ENCODE peak calls at places on chromosomes 3 and 15, in six cellular contexts. L is activated CD4-positive, CD25-positive, alpha-beta regulatory T cell; C is iPS-NIHi11; Q is stimulated activated CD8-positive, alpha-beta memory T cell treated with anti-CD3 and anti-CD28 coated beads, Interleukin-7, amount 100 ng/mL, for 24 hours; K is mucosa of gallbladder; N is NCI-H2029. A is an unnamed sample.

GRCh38 chr3:193554790-193555189 is at the start of gene ATP13A4:
- DNase-seq in L (no peak), C (peak; percentile 27), Q (no peak), K (peak; percentile 85), N (peak; percentile 23), A (no peak)

GRCh38 chr3:46668116-46668515 is 25.4 kb downstream of the ALS2CL start:
- DNase-seq in L (no peak), C (no peak), Q (no peak), K (no peak), N (no peak), A (no peak)

GRCh38 chr15:44595656-44596510 is 58.9 kb downstream of the EIF3J start:
- DNase-seq in L (no peak), C (no peak), Q (no peak), K (no peak), N (no peak), A (no peak)

GRCh38 chr3:15180042-15180611 is 25.9 kb upstream of the CAPN7 start:
- DNase-seq in L (no peak), C (no peak), Q (no peak), K (no peak), N (no peak), A (no peak)

GRCh38 chr3:61420136-61420759 is 141.1 kb upstream of the PTPRG start:
- DNase-seq in L (no peak), C (no peak), Q (no peak), K (no peak), N (no peak), A (no peak)

GRCh38 chr3:140629351-140630137 is 48.3 kb upstream of the TRIM42 start:
- DNase-seq in L (no peak), C (no peak), Q (no peak), K (no peak), N (no peak), A (no peak)

GRCh38 chr3:14988988-14989394 is 41.6 kb downstream of the NR2C2 start:
- DNase-seq in L (no peak), C (peak; percentile 53), Q (peak; percentile 4), K (no peak), N (peak; percentile 75), A (peak; percentile 48)

GRCh38 chr15:91018178-91018577 is 4.2 kb downstream of the VPS33B start:
- DNase-seq in L (no peak), C (no peak), Q (no peak), K (no peak), N (no peak), A (no peak)

GRCh38 chr3:141057436-141057835 is 6.3 kb downstream of the SPSB4 start:
- DNase-seq in L (no peak), C (no peak), Q (no peak), K (no peak), N (no peak), A (no peak)

GRCh38 chr3:110526732-110527727 is 544.6 kb upstream of the NECTIN3 start:
- DNase-seq in L (no peak), C (peak; percentile 19), Q (no peak), K (no peak), N (no peak), A (no peak)

GRCh38 chr3:148697311-148698189 is at the start of gene AGTR1:
- DNase-seq in L (no peak), C (peak; percentile 71), Q (no peak), K (peak; percentile 22), N (no peak), A (peak; percentile 73)

GRCh38 chr15:51198701-51199253 is 104.1 kb upstream of the TNFAIP8L3 start:
- DNase-seq in L (no peak), C (no peak), Q (no peak), K (no peak), N (no peak), A (no peak)

GRCh38 chr3:196390116-196390515 is 42.1 kb downstream of the UBXN7 start:
- DNase-seq in L (no peak), C (no peak), Q (no peak), K (no peak), N (no peak), A (no peak)

GRCh38 chr3:13709706-13710105 is 160.8 kb downstream of the FBLN2 start:
- DNase-seq in L (no peak), C (no peak), Q (no peak), K (no peak), N (no peak), A (no peak)

GRCh38 chr15:32993285-32993684 is 201.2 kb downstream of the FMN1 start:
- DNase-seq in L (no peak), C (no peak), Q (no peak), K (no peak), N (no peak), A (peak; percentile 7)

GRCh38 chr3:14536055-14536815 is 3.9 kb downstream of the GRIP2 start:
- DNase-seq in L (no peak), C (no peak), Q (no peak), K (no peak), N (no peak), A (no peak)

GRCh38 chr3:143751643-143752178 is 96.6 kb downstream of the SLC9A9 start:
- DNase-seq in L (peak; percentile 1), C (no peak), Q (peak; percentile 2), K (no peak), N (no peak), A (no peak)

GRCh38 chr15:99326235-99326634 is 75.0 kb downstream of the LRRC28 start:
- DNase-seq in L (no peak), C (no peak), Q (no peak), K (peak; percentile 18), N (no peak), A (no peak)

GRCh38 chr15:65082303-65082958 is 5.9 kb downstream of the KBTBD13 start:
- DNase-seq in L (no peak), C (peak; percentile 69), Q (no peak), K (no peak), N (no peak), A (peak; percentile 28)

GRCh38 chr15:63718590-63719035 is 115.1 kb downstream of the HERC1 start:
- DNase-seq in L (no peak), C (no peak), Q (no peak), K (no peak), N (no peak), A (no peak)

GRCh38 chr3:45773714-45774449 is 22.5 kb downstream of the SLC6A20 start:
- DNase-seq in L (no peak), C (no peak), Q (no peak), K (no peak), N (no peak), A (no peak)

GRCh38 chr15:58553365-58553918 is 121.7 kb downstream of the LIPC start:
- DNase-seq in L (no peak), C (no peak), Q (no peak), K (no peak), N (no peak), A (no peak)

GRCh38 chr3:47634996-47635395 is 56.3 kb upstream of the CSPG5 start:
- DNase-seq in L (no peak), C (no peak), Q (no peak), K (no peak), N (no peak), A (no peak)

GRCh38 chr3:143352031-143352623 is 232.6 kb downstream of the CHST2 start:
- DNase-seq in L (no peak), C (no peak), Q (no peak), K (no peak), N (no peak), A (no peak)

GRCh38 chr3:42032693-42033349 is 58.3 kb upstream of the TRAK1 start:
- DNase-seq in L (no peak), C (no peak), Q (no peak), K (peak; percentile 67), N (peak; percentile 65), A (no peak)

GRCh38 chr3:25604107-25604805 is 60.5 kb downstream of the TOP2B start:
- DNase-seq in L (no peak), C (no peak), Q (no peak), K (no peak), N (no peak), A (no peak)

GRCh38 chr15:49168026-49168425 is 2.0 kb upstream of the GALK2 start:
- DNase-seq in L (no peak), C (no peak), Q (no peak), K (no peak), N (no peak), A (no peak)

GRCh38 chr3:195551381-195551978 is 8.4 kb upstream of the PPP1R2 start:
- DNase-seq in L (no peak), C (no peak), Q (no peak), K (no peak), N (no peak), A (no peak)

GRCh38 chr3:179260949-179261765 is 10.2 kb upstream of the KCNMB3 start:
- DNase-seq in L (peak; percentile 48), C (peak; percentile 96), Q (peak; percentile 35), K (peak; percentile 72), N (peak; percentile 65), A (peak; percentile 71)

GRCh38 chr15:49674370-49674769 is 53.5 kb downstream of the DTWD1 start:
- DNase-seq in L (no peak), C (no peak), Q (no peak), K (no peak), N (no peak), A (no peak)

A was measured in HEK293T.